ENCODE peak calls at places on chromosomes 3 and 15, in four cellular contexts. K is endothelial cell, O is GM12865, C is mucosa of descending colon. A is an unnamed sample.

GRCh38 chr3:194268659-194269487 is 82.3 kb downstream of the CPN2 start:
- DNase-seq in K (no peak), O (no peak), C (no peak), A (no peak)

GRCh38 chr3:14145236-14145635 is 20.4 kb downstream of the TMEM43 start:
- DNase-seq in K (no peak), O (no peak), C (no peak), A (no peak)

GRCh38 chr3:83902842-83903241 is 1055.9 kb upstream of the CADM2 start:
- DNase-seq in K (no peak), O (no peak), C (no peak), A (no peak)

GRCh38 chr3:20849975-20850374 is 664.0 kb upstream of the SGO1 start:
- DNase-seq in K (no peak), O (no peak), C (no peak), A (no peak)

GRCh38 chr3:187183210-187183862 is 13.9 kb upstream of the RTP1 start:
- DNase-seq in K (no peak), O (peak), C (no peak), A (no peak)

GRCh38 chr3:8593022-8593817 is 51.4 kb downstream of the SSUH2 start:
- DNase-seq in K (no peak), O (no peak), C (no peak), A (no peak)

GRCh38 chr3:48344867-48345507 is 11.5 kb upstream of the SPINK8 start:
- DNase-seq in K (no peak), O (no peak), C (no peak), A (no peak)

GRCh38 chr3:55859305-55859704 is 372.2 kb upstream of the WNT5A start:
- DNase-seq in K (no peak), O (no peak), C (no peak), A (no peak)

GRCh38 chr3:8579101-8579500 is 65.5 kb downstream of the SSUH2 start:
- DNase-seq in K (no peak), O (peak), C (no peak), A (no peak)

GRCh38 chr15:83973816-83974215 is 261.8 kb upstream of the GOLGA6L4 start:
- DNase-seq in K (no peak), O (peak), C (no peak), A (no peak)

GRCh38 chr3:56339244-56339643 is 129.0 kb downstream of the ERC2 start:
- DNase-seq in K (no peak), O (no peak), C (no peak), A (no peak)

GRCh38 chr3:113485161-113485609 is 29.8 kb downstream of the SPICE1 start:
- DNase-seq in K (no peak), O (no peak), C (no peak), A (no peak)

GRCh38 chr3:123641505-123641904 is 56.7 kb upstream of the HACD2 start:
- DNase-seq in K (no peak), O (no peak), C (no peak), A (no peak)

GRCh38 chr3:85427467-85427866 is 468.7 kb downstream of the CADM2 start:
- DNase-seq in K (no peak), O (no peak), C (no peak), A (no peak)

GRCh38 chr3:187770224-187770623 is 25.0 kb upstream of the BCL6 start:
- DNase-seq in K (no peak), O (peak), C (no peak), A (no peak)

GRCh38 chr3:63966007-63966406 is 53.8 kb upstream of the SCAANT1 start:
- DNase-seq in K (no peak), O (no peak), C (no peak), A (no peak)

GRCh38 chr15:26235148-26235769 is 372.1 kb upstream of the ATP10A start:
- DNase-seq in K (no peak), O (no peak), C (no peak), A (no peak)

GRCh38 chr3:53478921-53479664 is 15.3 kb upstream of the CACNA1D start:
- DNase-seq in K (no peak), O (no peak), C (no peak), A (no peak)

GRCh38 chr15:94445529-94446160 is 214.3 kb downstream of the MCTP2 start:
- DNase-seq in K (no peak), O (no peak), C (no peak), A (no peak)

GRCh38 chr15:41568350-41569017 is 9.5 kb downstream of the TYRO3 start:
- DNase-seq in K (peak), O (no peak), C (peak), A (peak)

GRCh38 chr3:4584537-4585249 is 91.5 kb downstream of the ITPR1 start:
- DNase-seq in K (no peak), O (peak), C (no peak), A (no peak)

GRCh38 chr3:8964436-8965370 is 1.4 kb upstream of the RAD18 start:
- DNase-seq in K (no peak), O (no peak), C (no peak), A (no peak)

DNA sequence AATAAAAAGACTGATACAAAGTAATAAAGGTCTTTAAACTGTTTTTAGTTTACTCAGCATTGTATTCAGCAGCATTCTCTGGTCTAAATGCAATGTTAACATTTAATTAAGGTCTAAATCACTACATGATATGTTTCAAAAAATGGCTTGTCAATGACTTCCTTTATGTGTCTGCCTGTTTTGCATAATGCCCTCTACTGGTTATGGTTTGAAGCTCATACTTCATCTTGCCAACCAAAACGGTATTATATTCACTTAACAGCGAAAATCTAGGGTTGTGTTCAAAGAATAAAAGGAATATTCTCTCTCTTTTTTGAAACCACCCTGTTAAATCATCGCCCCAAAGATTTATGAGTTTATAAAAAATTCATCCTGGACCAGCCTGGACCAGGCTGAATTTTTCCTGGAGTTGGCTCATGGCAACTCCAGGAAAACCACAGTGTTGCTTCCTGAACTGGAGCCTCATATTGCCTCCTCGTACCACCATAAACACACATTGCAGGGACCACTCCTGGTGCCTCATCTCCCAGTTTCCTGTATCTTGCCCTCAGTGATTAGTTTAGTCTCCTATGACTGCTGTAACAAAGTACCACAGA is 6.7 kb upstream of the NCEH1 start:
- DNase-seq in K (no peak), O (peak), C (no peak), A (no peak)
- TF ChIP-seq CTCF in K (no peak), O (peak), C (no peak), A (no peak)

GRCh38 chr3:74534611-74535010 is 79.8 kb downstream of the CNTN3 start:
- DNase-seq in K (no peak), O (no peak), C (no peak), A (no peak)
- TF ChIP-seq CTCF in K (no peak), O (no peak), C (no peak), A (no peak)

GRCh38 chr3:12194669-12195161 is 36.0 kb upstream of the TIMP4 start:
- DNase-seq in K (no peak), O (peak), C (peak), A (no peak)
- TF ChIP-seq CTCF in K (no peak), O (peak), C (peak), A (peak)

DNA sequence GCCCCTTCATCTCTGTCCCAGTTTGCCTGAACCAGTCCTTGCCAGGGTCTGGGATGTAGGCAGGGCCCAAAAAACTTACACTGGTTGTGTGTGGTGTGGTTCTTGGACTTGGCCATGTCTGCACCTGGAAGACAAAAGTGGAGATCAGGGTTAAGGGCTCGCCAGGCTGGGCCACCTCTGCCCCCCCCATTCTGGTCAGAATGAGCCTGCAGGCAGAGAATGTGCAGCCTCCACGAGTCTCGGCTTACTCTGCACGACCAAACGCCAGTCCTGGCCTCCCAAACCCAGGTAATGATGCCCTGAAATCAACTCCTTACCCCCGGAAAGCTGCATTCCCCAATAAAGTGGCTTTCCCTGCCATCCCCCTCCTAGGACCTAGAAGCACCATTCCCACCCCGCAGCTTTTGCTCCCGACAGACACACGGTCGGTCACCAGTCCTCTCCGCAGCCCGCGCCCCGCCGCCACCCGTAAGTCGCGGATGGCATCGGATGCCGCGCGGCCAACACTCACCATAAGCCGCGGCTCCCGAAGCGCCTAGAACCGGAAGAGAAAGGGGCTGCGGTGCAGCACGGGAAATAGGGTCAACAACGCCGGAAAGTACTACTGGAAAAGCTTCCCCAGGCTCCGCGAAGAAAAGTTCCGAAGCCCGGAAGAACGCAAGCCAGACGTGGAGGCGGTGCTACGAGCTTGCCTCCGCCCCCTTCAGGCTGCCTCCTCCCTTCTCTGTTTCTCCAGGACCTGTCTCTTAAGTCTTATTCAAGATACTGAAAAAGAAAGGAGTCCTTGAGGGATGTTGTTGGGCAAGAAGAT is at the start of gene RPL29:
- DNase-seq in K (peak), O (peak), C (peak), A (peak)
- TF ChIP-seq CTCF in K (no peak), O (no peak), C (no peak), A (no peak)

GRCh38 chr3:61565569-61565968 is 4.2 kb downstream of the PTPRG start:
- DNase-seq in K (no peak), O (no peak), C (no peak), A (no peak)

GRCh38 chr3:61563614-61564404 is 2.4 kb downstream of the PTPRG start:
- DNase-seq in K (peak), O (no peak), C (no peak), A (no peak)

GRCh38 chr3:61562042-61562809 is 855 bp downstream of the PTPRG start:
- DNase-seq in K (peak), O (no peak), C (peak), A (peak)

GRCh38 chr3:61562810-61563613 is 1.6 kb downstream of the PTPRG start:
- DNase-seq in K (peak), O (no peak), C (peak), A (peak)

GRCh38 chr3:61564405-61565059 is 3.2 kb downstream of the PTPRG start:
- DNase-seq in K (peak), O (peak), C (peak), A (peak)
- TF ChIP-seq CTCF in K (peak), O (peak), C (peak), A (peak)

GRCh38 chr3:150421799-150422548 is 13.9 kb downstream of the TSC22D2 start:
- DNase-seq in K (no peak), O (no peak), C (no peak), A (no peak)
- TF ChIP-seq CTCF in K (no peak), O (no peak), C (no peak), A (no peak)

DNA sequence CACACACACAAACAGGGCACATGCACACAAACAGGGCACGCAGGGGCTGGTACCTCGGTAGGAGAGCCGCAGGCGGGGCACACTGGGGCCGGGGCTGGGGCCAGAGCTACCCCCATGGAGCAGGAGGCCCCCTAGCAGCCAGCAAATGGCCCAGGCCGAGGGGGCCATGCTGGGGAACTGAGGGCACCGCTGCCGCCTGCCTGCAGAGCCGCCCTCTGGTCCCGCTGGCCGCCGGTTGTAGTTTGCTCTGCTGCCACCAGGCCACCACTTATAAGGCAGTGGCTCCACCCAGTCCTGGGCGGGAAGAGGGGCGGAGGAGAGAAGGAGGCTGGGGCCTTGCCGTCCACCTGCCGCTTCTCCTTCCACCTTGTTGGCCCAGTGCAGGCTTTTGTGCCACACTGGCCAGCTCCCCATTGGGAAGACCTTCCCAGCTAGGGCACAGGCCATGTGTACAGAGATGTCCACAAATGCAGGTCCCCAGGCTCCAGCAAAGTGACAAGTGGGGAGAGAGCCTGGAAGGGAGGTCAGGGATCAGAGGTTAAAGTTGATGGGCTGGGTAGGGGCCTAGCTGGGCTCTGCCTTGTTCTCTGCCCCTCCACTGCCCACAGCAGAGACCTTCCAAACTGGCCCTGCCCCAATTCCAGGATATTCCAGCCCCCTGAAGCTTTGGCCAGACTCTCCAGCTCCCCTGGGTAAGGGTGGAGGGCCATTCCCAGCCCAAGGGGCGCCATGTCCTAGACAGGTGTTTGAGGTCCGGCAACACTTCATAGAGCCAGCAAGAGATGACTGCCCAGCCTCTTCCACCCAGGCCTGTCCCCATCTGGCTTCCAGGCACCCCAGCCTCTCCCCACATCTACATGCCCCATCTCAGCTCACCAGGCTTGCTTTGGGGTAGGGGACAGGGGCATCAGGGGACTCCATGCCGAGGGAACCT is at the start of gene SEMA3G:
- DNase-seq in K (peak), O (peak), C (peak), A (peak)
- TF ChIP-seq CTCF in K (peak), O (peak), C (peak), A (peak)

DNA sequence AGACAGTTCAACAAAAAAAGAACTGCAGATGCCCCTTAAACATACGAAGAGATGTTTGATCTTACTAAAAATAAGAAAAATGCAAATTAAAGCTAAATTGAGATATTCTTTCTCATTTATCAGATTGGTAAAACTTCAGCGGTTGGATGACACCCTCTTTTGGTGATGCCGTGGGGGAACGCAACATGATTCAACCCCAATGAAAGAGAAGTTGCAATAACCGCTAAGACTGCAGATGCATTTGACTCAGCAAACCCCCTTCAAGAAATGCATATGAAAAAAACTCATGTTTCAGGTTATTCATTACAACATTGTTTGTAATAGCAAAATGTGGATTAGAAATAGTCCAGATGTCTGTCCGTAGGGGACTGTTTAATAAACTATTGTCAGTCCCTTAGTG is 3.6 kb downstream of the KLHL6 start:
- DNase-seq in K (no peak), O (peak), C (no peak), A (no peak)
- TF ChIP-seq CTCF in K (no peak), O (no peak), C (no peak), A (no peak)

DNA sequence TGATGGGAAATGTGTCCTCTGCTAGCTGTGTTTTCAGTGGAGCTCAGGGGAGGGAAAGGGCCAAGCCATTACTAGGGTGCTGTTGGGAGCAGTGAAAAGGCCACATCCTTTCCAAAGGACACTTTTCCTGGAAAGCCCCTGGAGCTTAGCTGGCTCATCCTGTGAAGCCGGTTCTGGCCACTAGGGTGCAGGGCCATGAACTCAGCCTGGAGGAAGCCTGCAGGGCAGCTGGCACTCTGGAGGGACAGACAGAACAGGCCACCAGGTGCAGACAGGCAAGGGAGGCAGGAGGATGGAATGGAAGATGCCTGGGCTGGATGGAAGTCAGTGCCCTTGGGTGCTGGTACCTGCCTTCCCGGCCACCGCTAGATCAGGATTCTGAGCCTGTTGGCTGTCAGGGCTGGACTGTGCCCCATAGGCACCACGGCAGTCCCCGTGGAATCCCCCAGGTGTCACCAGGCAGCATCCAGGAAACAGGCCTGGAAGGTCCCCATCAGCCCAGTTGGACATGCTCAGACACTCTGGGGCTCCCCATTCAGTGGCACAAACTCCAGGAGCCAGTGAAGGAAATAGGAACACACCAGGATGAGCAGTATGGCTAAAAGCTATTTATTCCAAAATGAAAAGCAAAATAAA is 76.2 kb upstream of the C2CD4B start:
- DNase-seq in K (peak), O (peak), C (no peak), A (no peak)
- TF ChIP-seq CTCF in K (peak), O (peak), C (peak), A (peak)